ENCODE peak calls at places on chromosome 1, in ten cellular contexts. One of them, this sample, is unnamed.

GRCh38 chr1:243748706-243749283 is 101.2 kb downstream of the AKT3 start:
- DNase-seq in endothelial cell of umbilical vein: peak; percentile 79
- DNase-seq in sigmoid colon: no peak
- DNase-seq in suprapubic skin: no peak
- DNase-seq in stomach: no peak
- DNase-seq in breast epithelium: no peak
- DNase-seq in transverse colon: no peak
- DNase-seq in upper lobe of left lung: no peak
- DNase-seq in HCT116: peak; percentile 63
- DNase-seq in H1: no peak
- DNase-seq in this sample: no peak

GRCh38 chr1:175555266-175555665 is 188.1 kb downstream of the TNR start:
- DNase-seq in endothelial cell of umbilical vein: peak; percentile 19
- DNase-seq in sigmoid colon: no peak
- DNase-seq in suprapubic skin: no peak
- DNase-seq in stomach: no peak
- DNase-seq in breast epithelium: no peak
- DNase-seq in transverse colon: no peak
- DNase-seq in upper lobe of left lung: no peak
- DNase-seq in HCT116: no peak
- DNase-seq in H1: no peak
- DNase-seq in this sample: no peak

GRCh38 chr1:21861602-21862429 is 49.8 kb downstream of the LDLRAD2 start:
- DNase-seq in endothelial cell of umbilical vein: no peak
- DNase-seq in sigmoid colon: no peak
- DNase-seq in suprapubic skin: no peak
- DNase-seq in stomach: no peak
- DNase-seq in breast epithelium: no peak
- DNase-seq in transverse colon: peak; percentile 35
- DNase-seq in upper lobe of left lung: peak; percentile 60
- DNase-seq in HCT116: no peak
- DNase-seq in H1: no peak
- DNase-seq in this sample: no peak

GRCh38 chr1:44554706-44555105 is 119.6 kb downstream of the TMEM53 start:
- DNase-seq in endothelial cell of umbilical vein: no peak
- DNase-seq in sigmoid colon: no peak
- DNase-seq in suprapubic skin: no peak
- DNase-seq in stomach: no peak
- DNase-seq in breast epithelium: no peak
- DNase-seq in transverse colon: no peak
- DNase-seq in upper lobe of left lung: no peak
- DNase-seq in HCT116: no peak
- DNase-seq in H1: no peak
- DNase-seq in this sample: no peak

GRCh38 chr1:186849824-186850223 is 21.1 kb downstream of the PLA2G4A start:
- DNase-seq in endothelial cell of umbilical vein: no peak
- DNase-seq in sigmoid colon: no peak
- DNase-seq in suprapubic skin: no peak
- DNase-seq in stomach: no peak
- DNase-seq in breast epithelium: no peak
- DNase-seq in transverse colon: no peak
- DNase-seq in upper lobe of left lung: no peak
- DNase-seq in HCT116: no peak
- DNase-seq in H1: no peak
- DNase-seq in this sample: no peak

GRCh38 chr1:54107131-54107530 is 45.7 kb downstream of the CDCP2 start:
- DNase-seq in endothelial cell of umbilical vein: no peak
- DNase-seq in sigmoid colon: no peak
- DNase-seq in suprapubic skin: no peak
- DNase-seq in stomach: no peak
- DNase-seq in breast epithelium: no peak
- DNase-seq in transverse colon: no peak
- DNase-seq in upper lobe of left lung: no peak
- DNase-seq in HCT116: no peak
- DNase-seq in H1: peak; percentile 46
- DNase-seq in this sample: peak; percentile 58

GRCh38 chr1:111656093-111657017 is 36.8 kb downstream of the RAP1A start:
- DNase-seq in endothelial cell of umbilical vein: peak; percentile 67
- DNase-seq in sigmoid colon: no peak
- DNase-seq in suprapubic skin: no peak
- DNase-seq in stomach: no peak
- DNase-seq in breast epithelium: no peak
- DNase-seq in transverse colon: peak; percentile 26
- DNase-seq in upper lobe of left lung: no peak
- DNase-seq in HCT116: peak; percentile 57
- DNase-seq in H1: no peak
- DNase-seq in this sample: no peak

GRCh38 chr1:64574301-64574700 is 104.4 kb downstream of the CACHD1 start:
- DNase-seq in endothelial cell of umbilical vein: no peak
- DNase-seq in sigmoid colon: no peak
- DNase-seq in suprapubic skin: no peak
- DNase-seq in stomach: no peak
- DNase-seq in breast epithelium: no peak
- DNase-seq in transverse colon: no peak
- DNase-seq in upper lobe of left lung: no peak
- DNase-seq in HCT116: no peak
- DNase-seq in H1: no peak
- DNase-seq in this sample: no peak

GRCh38 chr1:94697839-94698238 is 122.3 kb upstream of the SLC44A3 start:
- DNase-seq in endothelial cell of umbilical vein: no peak
- DNase-seq in sigmoid colon: no peak
- DNase-seq in suprapubic skin: no peak
- DNase-seq in stomach: no peak
- DNase-seq in breast epithelium: no peak
- DNase-seq in transverse colon: no peak
- DNase-seq in upper lobe of left lung: no peak
- DNase-seq in HCT116: no peak
- DNase-seq in H1: no peak
- DNase-seq in this sample: no peak

GRCh38 chr1:223709598-223709997 is 2.7 kb upstream of the CAPN2 start:
- DNase-seq in endothelial cell of umbilical vein: peak; percentile 49
- DNase-seq in sigmoid colon: no peak
- DNase-seq in suprapubic skin: no peak
- DNase-seq in stomach: no peak
- DNase-seq in breast epithelium: no peak
- DNase-seq in transverse colon: no peak
- DNase-seq in upper lobe of left lung: no peak
- DNase-seq in HCT116: no peak
- DNase-seq in H1: no peak
- DNase-seq in this sample: no peak

GRCh38 chr1:234661249-234661928 is 51.4 kb upstream of the IRF2BP2 start:
- DNase-seq in endothelial cell of umbilical vein: no peak
- DNase-seq in sigmoid colon: no peak
- DNase-seq in suprapubic skin: no peak
- DNase-seq in stomach: peak; percentile 48
- DNase-seq in breast epithelium: no peak
- DNase-seq in transverse colon: no peak
- DNase-seq in upper lobe of left lung: peak; percentile 52
- DNase-seq in HCT116: no peak
- DNase-seq in H1: no peak
- DNase-seq in this sample: no peak

GRCh38 chr1:26360051-26360806 is 6.3 kb upstream of the CRYBG2 start:
- DNase-seq in endothelial cell of umbilical vein: no peak
- DNase-seq in sigmoid colon: peak; percentile 63
- DNase-seq in suprapubic skin: no peak
- DNase-seq in stomach: no peak
- DNase-seq in breast epithelium: no peak
- DNase-seq in transverse colon: peak; percentile 53
- DNase-seq in upper lobe of left lung: peak; percentile 83
- DNase-seq in HCT116: no peak
- DNase-seq in H1: peak; percentile 86
- DNase-seq in this sample: no peak

GRCh38 chr1:39352881-39353280 is 138.6 kb upstream of the BMP8A start:
- DNase-seq in endothelial cell of umbilical vein: no peak
- DNase-seq in sigmoid colon: no peak
- DNase-seq in suprapubic skin: no peak
- DNase-seq in stomach: no peak
- DNase-seq in breast epithelium: no peak
- DNase-seq in transverse colon: no peak
- DNase-seq in upper lobe of left lung: no peak
- DNase-seq in HCT116: no peak
- DNase-seq in H1: no peak
- DNase-seq in this sample: no peak

GRCh38 chr1:39346876-39347275 is 142.4 kb downstream of the MACF1 start:
- DNase-seq in endothelial cell of umbilical vein: no peak
- DNase-seq in sigmoid colon: no peak
- DNase-seq in suprapubic skin: no peak
- DNase-seq in stomach: no peak
- DNase-seq in breast epithelium: no peak
- DNase-seq in transverse colon: no peak
- DNase-seq in upper lobe of left lung: no peak
- DNase-seq in HCT116: no peak
- DNase-seq in H1: no peak
- DNase-seq in this sample: no peak

GRCh38 chr1:39342776-39343175 is 138.3 kb downstream of the MACF1 start:
- DNase-seq in endothelial cell of umbilical vein: no peak
- DNase-seq in sigmoid colon: no peak
- DNase-seq in suprapubic skin: no peak
- DNase-seq in stomach: no peak
- DNase-seq in breast epithelium: no peak
- DNase-seq in transverse colon: no peak
- DNase-seq in upper lobe of left lung: no peak
- DNase-seq in HCT116: no peak
- DNase-seq in H1: no peak
- DNase-seq in this sample: no peak

DNA sequence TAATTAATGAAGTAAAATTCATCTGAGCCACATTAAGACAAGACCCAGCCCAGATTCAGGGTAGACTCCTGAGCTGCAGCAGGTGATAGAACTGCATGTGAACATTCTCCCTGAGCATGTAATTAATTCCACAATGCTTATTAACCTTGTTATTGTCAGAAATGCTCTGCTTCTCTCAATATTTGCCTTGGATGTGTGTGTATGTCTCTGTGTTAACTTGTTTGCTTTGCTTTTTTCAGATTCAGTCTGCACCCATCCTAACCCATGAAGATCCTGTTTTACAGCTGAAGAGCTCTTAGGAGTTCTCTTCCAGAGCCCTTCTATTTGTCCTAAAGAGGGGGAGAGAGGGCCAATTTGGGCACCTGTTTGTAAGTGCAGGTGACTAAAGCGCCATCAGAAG is 143.2 kb upstream of the BMP8A start:
- DNase-seq in endothelial cell of umbilical vein: no peak
- DNase-seq in sigmoid colon: no peak
- DNase-seq in suprapubic skin: no peak
- DNase-seq in stomach: no peak
- DNase-seq in breast epithelium: no peak
- DNase-seq in transverse colon: no peak
- DNase-seq in upper lobe of left lung: no peak
- DNase-seq in HCT116: no peak
- DNase-seq in H1: no peak
- DNase-seq in this sample: no peak
- TF ChIP-seq POLR2AphosphoS5 in endothelial cell of umbilical vein: no peak
- TF ChIP-seq POLR2AphosphoS5 in sigmoid colon: no peak
- TF ChIP-seq POLR2AphosphoS5 in suprapubic skin: no peak
- TF ChIP-seq POLR2AphosphoS5 in stomach: no peak
- TF ChIP-seq POLR2AphosphoS5 in breast epithelium: no peak
- TF ChIP-seq POLR2AphosphoS5 in transverse colon: no peak
- TF ChIP-seq POLR2AphosphoS5 in upper lobe of left lung: no peak
- TF ChIP-seq POLR2AphosphoS5 in HCT116: no peak
- TF ChIP-seq POLR2AphosphoS5 in H1: no peak
- TF ChIP-seq POLR2AphosphoS5 in this sample: no peak

DNA sequence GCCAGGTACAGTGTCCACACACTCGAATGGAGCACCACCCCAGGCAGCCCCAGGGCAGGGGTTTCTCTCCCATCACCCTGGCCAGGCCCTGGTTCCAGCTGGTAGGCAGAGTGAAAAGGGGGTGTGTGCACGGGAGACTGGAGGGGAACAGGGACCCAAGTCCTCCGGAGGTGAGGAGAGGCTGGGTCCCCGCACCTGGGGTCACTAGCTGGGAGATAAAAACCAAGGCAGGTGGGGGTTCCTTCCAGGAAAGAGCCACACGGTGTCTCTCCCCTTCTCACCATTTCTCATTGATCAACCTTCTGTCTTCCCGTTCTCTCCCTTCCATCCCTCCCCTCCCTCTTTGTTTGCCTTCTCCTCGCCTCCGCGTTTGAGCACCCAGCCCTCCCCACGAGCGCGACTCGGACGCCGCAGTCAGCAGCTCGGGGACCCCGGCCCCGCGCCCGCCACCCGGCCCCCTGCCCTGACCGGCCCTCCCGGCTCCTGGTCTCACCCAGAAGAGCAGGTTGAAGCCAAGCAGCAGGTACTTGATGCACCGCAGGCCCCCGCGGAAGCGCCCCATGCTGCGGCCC is 346 bp downstream of the TSPAN2 start:
- DNase-seq in endothelial cell of umbilical vein: no peak
- DNase-seq in sigmoid colon: no peak
- DNase-seq in suprapubic skin: no peak
- DNase-seq in stomach: no peak
- DNase-seq in breast epithelium: no peak
- DNase-seq in transverse colon: no peak
- DNase-seq in upper lobe of left lung: no peak
- DNase-seq in HCT116: no peak
- DNase-seq in H1: peak; percentile 52
- DNase-seq in this sample: no peak
- H3K4me3 ChIP-seq in endothelial cell of umbilical vein: no peak overlapping the region
- H3K4me3 ChIP-seq in sigmoid colon: peak overlapping the region; percentile 89
- H3K4me3 ChIP-seq in suprapubic skin: peak overlapping the region; percentile 69
- H3K4me3 ChIP-seq in stomach: peak overlapping the region; percentile 78
- H3K4me3 ChIP-seq in breast epithelium: peak overlapping the region; percentile 73
- H3K4me3 ChIP-seq in transverse colon: peak overlapping the region; percentile 79
- H3K4me3 ChIP-seq in upper lobe of left lung: peak overlapping the region; percentile 75
- H3K4me3 ChIP-seq in HCT116: peak overlapping the region; percentile 17
- H3K4me3 ChIP-seq in H1: peak overlapping the region; percentile 59
- H3K4me3 ChIP-seq in this sample: peak overlapping the region; percentile 60

GRCh38 chr1:203630697-203631096 is 4.1 kb downstream of the ATP2B4 start:
- DNase-seq in endothelial cell of umbilical vein: peak; percentile 31
- DNase-seq in sigmoid colon: peak; percentile 70
- DNase-seq in suprapubic skin: no peak
- DNase-seq in stomach: no peak
- DNase-seq in breast epithelium: no peak
- DNase-seq in transverse colon: no peak
- DNase-seq in upper lobe of left lung: no peak
- DNase-seq in HCT116: no peak
- DNase-seq in H1: no peak
- DNase-seq in this sample: no peak
- TF ChIP-seq POLR2AphosphoS5 in endothelial cell of umbilical vein: no peak
- TF ChIP-seq POLR2AphosphoS5 in sigmoid colon: peak; percentile 22
- TF ChIP-seq POLR2AphosphoS5 in suprapubic skin: no peak
- TF ChIP-seq POLR2AphosphoS5 in stomach: no peak
- TF ChIP-seq POLR2AphosphoS5 in breast epithelium: no peak
- TF ChIP-seq POLR2AphosphoS5 in transverse colon: no peak
- TF ChIP-seq POLR2AphosphoS5 in upper lobe of left lung: no peak
- TF ChIP-seq POLR2AphosphoS5 in HCT116: no peak
- TF ChIP-seq POLR2AphosphoS5 in H1: no peak
- TF ChIP-seq POLR2AphosphoS5 in this sample: no peak

DNA sequence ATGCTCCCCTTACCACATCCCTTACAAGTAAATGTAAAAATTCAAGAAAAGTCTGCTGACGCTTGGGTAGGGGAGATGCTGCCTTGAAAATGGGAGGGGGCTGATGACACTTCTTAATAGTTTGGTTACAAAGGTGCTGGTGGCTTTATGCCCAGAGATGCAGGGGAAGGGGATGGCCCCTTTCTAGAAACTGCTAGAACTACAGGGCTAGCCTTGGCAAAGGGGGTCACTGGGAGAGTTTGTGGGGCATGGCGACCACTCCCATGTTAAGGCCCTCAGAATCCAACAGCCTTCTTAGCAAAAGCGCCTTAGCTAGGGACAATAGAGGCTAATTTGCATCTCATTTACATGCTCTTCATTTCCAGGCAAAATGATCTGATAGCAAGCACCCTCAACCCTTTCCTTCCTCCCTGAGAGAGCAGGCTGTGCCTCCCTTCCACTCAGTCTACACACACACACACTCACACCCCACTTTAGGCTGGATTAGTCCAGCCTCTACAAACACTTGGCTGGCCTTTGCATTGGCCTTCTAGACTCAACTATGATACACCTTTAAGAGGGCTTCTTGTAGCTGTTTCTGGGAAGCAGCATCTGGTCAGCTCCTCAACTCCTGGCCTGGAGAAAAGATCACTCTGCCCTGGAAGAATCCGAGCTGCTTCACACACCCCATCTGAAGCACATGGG is 1.8 kb downstream of the SEMA6C start:
- DNase-seq in endothelial cell of umbilical vein: no peak
- DNase-seq in sigmoid colon: no peak
- DNase-seq in suprapubic skin: no peak
- DNase-seq in stomach: no peak
- DNase-seq in breast epithelium: no peak
- DNase-seq in transverse colon: no peak
- DNase-seq in upper lobe of left lung: no peak
- DNase-seq in HCT116: no peak
- DNase-seq in H1: no peak
- DNase-seq in this sample: no peak
- H3K4me3 ChIP-seq in endothelial cell of umbilical vein: no peak overlapping the region
- H3K4me3 ChIP-seq in sigmoid colon: no peak overlapping the region
- H3K4me3 ChIP-seq in suprapubic skin: peak overlapping the region; percentile 91
- H3K4me3 ChIP-seq in stomach: peak overlapping the region; percentile 84
- H3K4me3 ChIP-seq in breast epithelium: peak overlapping the region; percentile 91
- H3K4me3 ChIP-seq in transverse colon: peak overlapping the region; percentile 80
- H3K4me3 ChIP-seq in upper lobe of left lung: peak overlapping the region; percentile 76
- H3K4me3 ChIP-seq in HCT116: no peak overlapping the region
- H3K4me3 ChIP-seq in H1: peak overlapping the region; percentile 85
- H3K4me3 ChIP-seq in this sample: peak overlapping the region; percentile 64